ENCODE peak calls at places on chromosomes 2 and 18, in seven cellular contexts. U is brain microvascular endothelial cell, A is OCI-LY7, S is MM.1S, E is A549, Z is AG09319, N is B cell. W is an unnamed sample.

GRCh38 chr2:65055427-65056214 is 595 bp upstream of the CEP68 start:
- DNase-seq in U (no peak), A (peak), S (peak), E (no peak), Z (no peak), N (peak), W (peak)

GRCh38 chr18:38867680-38868079 is 1302.1 kb upstream of the CELF4 start:
- DNase-seq in U (no peak), A (no peak), S (no peak), E (no peak), Z (no peak), N (no peak), W (no peak)

GRCh38 chr2:31406593-31407385 is 7.8 kb downstream of the XDH start:
- DNase-seq in U (no peak), A (no peak), S (no peak), E (no peak), Z (no peak), N (no peak), W (no peak)

GRCh38 chr2:16138811-16139662 is 198.7 kb downstream of the MYCN start:
- DNase-seq in U (no peak), A (no peak), S (no peak), E (no peak), Z (no peak), N (no peak), W (no peak)

GRCh38 chr2:3659447-3660432 is 1.7 kb downstream of the ALLC start:
- DNase-seq in U (peak), A (no peak), S (no peak), E (no peak), Z (no peak), N (no peak), W (no peak)

GRCh38 chr2:156541706-156542105 is 105.5 kb downstream of the GPD2 start:
- DNase-seq in U (no peak), A (no peak), S (no peak), E (no peak), Z (no peak), N (no peak), W (no peak)

GRCh38 chr2:62334440-62335058 is 138.6 kb downstream of the B3GNT2 start:
- DNase-seq in U (no peak), A (no peak), S (no peak), E (no peak), Z (no peak), N (no peak), W (peak)

GRCh38 chr2:122755281-122755780 is 999.9 kb downstream of the TSN start:
- DNase-seq in U (no peak), A (no peak), S (no peak), E (no peak), Z (no peak), N (no peak), W (no peak)

GRCh38 chr2:111898703-111899514 is 502 bp downstream of the MERTK start:
- DNase-seq in U (no peak), A (no peak), S (peak), E (peak), Z (no peak), N (no peak), W (peak)

GRCh38 chr2:174024524-174025270 is 59.5 kb upstream of the SP3 start:
- DNase-seq in U (peak), A (no peak), S (no peak), E (no peak), Z (peak), N (no peak), W (no peak)

GRCh38 chr18:78129260-78129659 is 850.4 kb upstream of the SALL3 start:
- DNase-seq in U (no peak), A (no peak), S (no peak), E (no peak), Z (no peak), N (no peak), W (no peak)

GRCh38 chr2:26849056-26850001 is 1.4 kb downstream of the DPYSL5 start:
- DNase-seq in U (no peak), A (no peak), S (no peak), E (no peak), Z (no peak), N (peak), W (peak)

GRCh38 chr2:23824777-23825212 is 102.1 kb downstream of the ATAD2B start:
- DNase-seq in U (peak), A (peak), S (peak), E (peak), Z (no peak), N (peak), W (peak)

GRCh38 chr18:3664563-3665178 is 214.7 kb downstream of the TGIF1 start:
- DNase-seq in U (no peak), A (peak), S (no peak), E (peak), Z (no peak), N (no peak), W (no peak)

GRCh38 chr2:226478121-226478809 is 321.4 kb downstream of the IRS1 start:
- DNase-seq in U (peak), A (no peak), S (no peak), E (peak), Z (peak), N (no peak), W (no peak)

GRCh38 chr2:222311978-222312738 is 13.4 kb upstream of the PAX3 start:
- DNase-seq in U (no peak), A (no peak), S (no peak), E (no peak), Z (no peak), N (no peak), W (peak)

GRCh38 chr2:158458617-158458920 is 1.8 kb downstream of the PKP4 start:
- DNase-seq in U (no peak), A (no peak), S (no peak), E (no peak), Z (no peak), N (no peak), W (no peak)

GRCh38 chr2:194819367-194819766 is 837.7 kb upstream of the SLC39A10 start:
- DNase-seq in U (no peak), A (no peak), S (peak), E (no peak), Z (no peak), N (no peak), W (no peak)

GRCh38 chr2:203002054-203002821 is 12.4 kb upstream of the NBEAL1 start:
- DNase-seq in U (no peak), A (no peak), S (no peak), E (peak), Z (no peak), N (no peak), W (no peak)

GRCh38 chr2:7984693-7985353 is 697.0 kb upstream of the ID2 start:
- DNase-seq in U (no peak), A (no peak), S (no peak), E (no peak), Z (no peak), N (no peak), W (peak)

GRCh38 chr2:219003267-219003634 is 10.0 kb upstream of the CRYBA2 start:
- DNase-seq in U (no peak), A (no peak), S (no peak), E (no peak), Z (no peak), N (peak), W (no peak)

GRCh38 chr2:197249771-197250397 is 60.7 kb downstream of the ANKRD44 start:
- DNase-seq in U (no peak), A (no peak), S (no peak), E (no peak), Z (no peak), N (no peak), W (no peak)

GRCh38 chr2:97808816-97809215 is 95.4 kb downstream of the ZAP70 start:
- DNase-seq in U (no peak), A (no peak), S (no peak), E (no peak), Z (no peak), N (no peak), W (no peak)

GRCh38 chr2:64401501-64401880 is 52.5 kb upstream of the LGALSL start:
- DNase-seq in U (no peak), A (no peak), S (no peak), E (no peak), Z (no peak), N (no peak), W (no peak)

GRCh38 chr2:33210626-33211025 is 263.9 kb downstream of the LTBP1 start:
- DNase-seq in U (peak), A (no peak), S (no peak), E (peak), Z (peak), N (no peak), W (no peak)

GRCh38 chr2:114464961-114465706 is 22.7 kb downstream of the DPP10 start:
- DNase-seq in U (no peak), A (no peak), S (no peak), E (no peak), Z (no peak), N (no peak), W (no peak)

GRCh38 chr2:38509322-38509946 is 93.3 kb downstream of the HNRNPLL start:
- DNase-seq in U (peak), A (no peak), S (no peak), E (no peak), Z (peak), N (no peak), W (no peak)

GRCh38 chr2:60555066-60555793 is 1.8 kb upstream of the BCL11A start:
- DNase-seq in U (no peak), A (peak), S (peak), E (peak), Z (no peak), N (peak), W (peak)
- TF ChIP-seq CTCF in U (peak), A (peak), S (peak), E (peak), Z (peak), N (peak), W (peak)

GRCh38 chr2:70569559-70569958 is 15.9 kb upstream of the TGFA start:
- DNase-seq in U (no peak), A (no peak), S (no peak), E (no peak), Z (no peak), N (no peak), W (no peak)

GRCh38 chr2:70570041-70570661 is 16.5 kb upstream of the TGFA start:
- DNase-seq in U (no peak), A (no peak), S (no peak), E (peak), Z (no peak), N (no peak), W (no peak)

GRCh38 chr2:70566464-70566863 is 12.8 kb upstream of the TGFA start:
- DNase-seq in U (no peak), A (no peak), S (no peak), E (no peak), Z (no peak), N (no peak), W (no peak)

GRCh38 chr2:70565039-70565731 is 11.6 kb upstream of the TGFA start:
- DNase-seq in U (no peak), A (no peak), S (no peak), E (no peak), Z (no peak), N (no peak), W (no peak)

DNA sequence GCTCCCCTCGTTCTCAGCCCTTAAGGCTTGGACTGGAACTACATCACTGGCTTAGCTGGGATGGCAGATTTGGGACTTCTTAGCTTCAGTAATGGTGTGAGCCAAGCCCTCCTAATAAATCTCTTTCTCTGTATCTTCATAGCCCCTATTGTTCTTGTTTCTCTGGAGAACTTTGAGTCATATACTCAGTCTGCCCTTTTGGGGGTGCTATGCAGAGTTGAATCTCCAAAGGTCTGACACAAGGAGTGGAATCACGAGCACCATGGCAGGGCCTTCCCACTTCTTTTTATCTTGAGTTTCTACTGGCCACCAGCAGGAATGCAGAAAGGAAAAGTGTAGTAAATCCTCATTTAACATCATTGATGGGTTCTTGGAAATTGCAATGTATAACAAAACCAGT is 13.3 kb upstream of the TGFA start:
- DNase-seq in U (no peak), A (no peak), S (no peak), E (peak), Z (no peak), N (no peak), W (no peak)
- TF ChIP-seq CTCF in U (no peak), A (peak), S (no peak), E (no peak), Z (no peak), N (no peak), W (no peak)

DNA sequence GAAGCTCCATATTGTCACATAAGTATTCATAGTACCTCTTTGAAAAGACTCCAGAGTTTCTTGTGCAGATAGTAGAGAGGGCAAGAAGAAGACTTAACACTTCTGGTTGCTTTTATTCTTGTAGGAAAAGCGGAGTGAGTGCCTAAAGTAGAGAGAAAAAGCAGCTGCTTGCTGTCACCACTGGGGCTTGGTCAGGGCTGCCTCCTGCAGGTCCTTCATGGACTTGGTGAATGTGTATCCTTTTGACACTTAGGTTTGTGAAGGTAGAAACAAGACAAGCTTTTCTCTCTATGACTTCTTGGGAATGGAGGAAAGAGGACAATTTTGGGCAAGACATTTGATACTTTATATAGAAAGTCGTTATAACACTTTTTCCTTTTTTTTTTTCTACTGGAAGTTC is 312.8 kb upstream of the FANCL start:
- DNase-seq in U (no peak), A (no peak), S (no peak), E (peak), Z (no peak), N (no peak), W (peak)
- TF ChIP-seq CTCF in U (peak), A (peak), S (peak), E (peak), Z (peak), N (no peak), W (peak)

DNA sequence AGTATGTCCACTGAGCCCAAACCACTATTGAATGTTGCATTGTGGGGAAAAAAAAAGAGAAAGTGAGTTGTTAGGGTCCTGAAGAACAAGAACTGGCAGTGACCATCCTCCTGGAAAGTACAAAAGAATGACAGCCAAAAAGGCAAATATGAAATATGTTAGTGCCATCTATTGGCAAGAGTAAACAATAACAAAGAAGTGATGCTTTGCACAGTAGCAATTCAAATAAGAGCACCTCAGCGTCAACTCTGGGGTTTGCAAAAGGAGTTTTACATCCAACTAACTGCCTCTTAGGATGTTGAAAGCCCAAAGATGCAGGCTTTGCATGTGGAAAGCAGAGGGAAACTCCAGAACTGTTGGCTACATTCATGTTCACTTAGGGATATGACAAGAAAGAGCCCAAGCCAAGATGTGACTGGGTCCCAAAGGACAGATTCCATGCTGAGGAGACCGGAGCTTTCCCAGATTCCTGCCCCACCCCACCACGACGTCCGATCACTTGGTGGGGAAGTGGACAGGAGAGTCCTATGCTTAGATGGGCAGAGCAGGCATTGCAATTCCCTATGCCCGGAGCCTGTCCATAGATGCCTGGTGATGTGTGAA is 15.6 kb downstream of the TRABD2A start:
- DNase-seq in U (no peak), A (peak), S (peak), E (peak), Z (no peak), N (no peak), W (peak)
- TF ChIP-seq CTCF in U (no peak), A (peak), S (peak), E (peak), Z (peak), N (peak), W (peak)

GRCh38 chr2:162258169-162258568 is 14.9 kb upstream of the FAP start:
- DNase-seq in U (no peak), A (no peak), S (no peak), E (no peak), Z (no peak), N (no peak), W (no peak)
- TF ChIP-seq CTCF in U (peak), A (no peak), S (no peak), E (no peak), Z (no peak), N (no peak), W (no peak)